ENCODE peak calls at places on chromosomes 2 and 18, in seven cellular contexts. One of them, this sample, is unnamed.

GRCh38 chr2:178306351-178307073 is 112.2 kb downstream of the OSBPL6 start:
- DNase-seq in effector memory CD4-positive, alpha-beta T cell: no peak
- DNase-seq in H7: peak; percentile 52
- DNase-seq in neuronal stem cell: peak; percentile 29
- DNase-seq in K562: peak; percentile 83
- DNase-seq in left ventricle myocardium inferior: no peak
- DNase-seq in upper lobe of right lung: peak; percentile 71
- DNase-seq in this sample: no peak

GRCh38 chr2:17043173-17043572 is 377.5 kb upstream of the CYRIA start:
- DNase-seq in effector memory CD4-positive, alpha-beta T cell: no peak
- DNase-seq in H7: no peak
- DNase-seq in neuronal stem cell: no peak
- DNase-seq in K562: no peak
- DNase-seq in left ventricle myocardium inferior: no peak
- DNase-seq in upper lobe of right lung: no peak
- DNase-seq in this sample: peak; percentile 37

GRCh38 chr18:35479911-35480586 is 17.7 kb downstream of the INO80C start:
- DNase-seq in effector memory CD4-positive, alpha-beta T cell: no peak
- DNase-seq in H7: no peak
- DNase-seq in neuronal stem cell: no peak
- DNase-seq in K562: no peak
- DNase-seq in left ventricle myocardium inferior: no peak
- DNase-seq in upper lobe of right lung: no peak
- DNase-seq in this sample: no peak

GRCh38 chr2:50143822-50144575 is 887.9 kb downstream of the NRXN1 start:
- DNase-seq in effector memory CD4-positive, alpha-beta T cell: no peak
- DNase-seq in H7: peak; percentile 8
- DNase-seq in neuronal stem cell: peak; percentile 27
- DNase-seq in K562: peak; percentile 4
- DNase-seq in left ventricle myocardium inferior: no peak
- DNase-seq in upper lobe of right lung: no peak
- DNase-seq in this sample: peak; percentile 5

GRCh38 chr2:232321817-232322559 is 56.6 kb upstream of the ALPP start:
- DNase-seq in effector memory CD4-positive, alpha-beta T cell: no peak
- DNase-seq in H7: peak; percentile 47
- DNase-seq in neuronal stem cell: no peak
- DNase-seq in K562: no peak
- DNase-seq in left ventricle myocardium inferior: peak; percentile 10
- DNase-seq in upper lobe of right lung: no peak
- DNase-seq in this sample: no peak

GRCh38 chr2:29777164-29777563 is 144.2 kb downstream of the ALK start:
- DNase-seq in effector memory CD4-positive, alpha-beta T cell: no peak
- DNase-seq in H7: no peak
- DNase-seq in neuronal stem cell: no peak
- DNase-seq in K562: no peak
- DNase-seq in left ventricle myocardium inferior: no peak
- DNase-seq in upper lobe of right lung: no peak
- DNase-seq in this sample: no peak

GRCh38 chr18:8031496-8031895 is 464.4 kb downstream of the PTPRM start:
- DNase-seq in effector memory CD4-positive, alpha-beta T cell: no peak
- DNase-seq in H7: no peak
- DNase-seq in neuronal stem cell: no peak
- DNase-seq in K562: no peak
- DNase-seq in left ventricle myocardium inferior: no peak
- DNase-seq in upper lobe of right lung: no peak
- DNase-seq in this sample: no peak

GRCh38 chr2:121254748-121255147 is 30.3 kb downstream of the TFCP2L1 start:
- DNase-seq in effector memory CD4-positive, alpha-beta T cell: no peak
- DNase-seq in H7: no peak
- DNase-seq in neuronal stem cell: no peak
- DNase-seq in K562: no peak
- DNase-seq in left ventricle myocardium inferior: no peak
- DNase-seq in upper lobe of right lung: peak; percentile 78
- DNase-seq in this sample: no peak

GRCh38 chr2:10141736-10142639 is 19.4 kb downstream of the RRM2 start:
- DNase-seq in effector memory CD4-positive, alpha-beta T cell: no peak
- DNase-seq in H7: peak; percentile 92
- DNase-seq in neuronal stem cell: no peak
- DNase-seq in K562: peak; percentile 29
- DNase-seq in left ventricle myocardium inferior: no peak
- DNase-seq in upper lobe of right lung: no peak
- DNase-seq in this sample: no peak

GRCh38 chr2:1582891-1583341 is 161.4 kb downstream of the PXDN start:
- DNase-seq in effector memory CD4-positive, alpha-beta T cell: no peak
- DNase-seq in H7: no peak
- DNase-seq in neuronal stem cell: no peak
- DNase-seq in K562: no peak
- DNase-seq in left ventricle myocardium inferior: no peak
- DNase-seq in upper lobe of right lung: peak; percentile 54
- DNase-seq in this sample: no peak

GRCh38 chr2:215435261-215435808 is 533 bp downstream of the FN1 start:
- DNase-seq in effector memory CD4-positive, alpha-beta T cell: no peak
- DNase-seq in H7: peak; percentile 75
- DNase-seq in neuronal stem cell: peak; percentile 62
- DNase-seq in K562: peak; percentile 38
- DNase-seq in left ventricle myocardium inferior: peak; percentile 33
- DNase-seq in upper lobe of right lung: peak; percentile 67
- DNase-seq in this sample: no peak

GRCh38 chr2:205237524-205237923 is 444.8 kb upstream of the NRP2 start:
- DNase-seq in effector memory CD4-positive, alpha-beta T cell: no peak
- DNase-seq in H7: no peak
- DNase-seq in neuronal stem cell: no peak
- DNase-seq in K562: no peak
- DNase-seq in left ventricle myocardium inferior: no peak
- DNase-seq in upper lobe of right lung: no peak
- DNase-seq in this sample: no peak

GRCh38 chr2:176242211-176242610 is 27.0 kb upstream of the MTX2 start:
- DNase-seq in effector memory CD4-positive, alpha-beta T cell: no peak
- DNase-seq in H7: no peak
- DNase-seq in neuronal stem cell: no peak
- DNase-seq in K562: no peak
- DNase-seq in left ventricle myocardium inferior: no peak
- DNase-seq in upper lobe of right lung: no peak
- DNase-seq in this sample: no peak

GRCh38 chr18:75456277-75456676 is 28.8 kb upstream of the SMIM21 start:
- DNase-seq in effector memory CD4-positive, alpha-beta T cell: no peak
- DNase-seq in H7: peak; percentile 35
- DNase-seq in neuronal stem cell: no peak
- DNase-seq in K562: no peak
- DNase-seq in left ventricle myocardium inferior: no peak
- DNase-seq in upper lobe of right lung: no peak
- DNase-seq in this sample: no peak

GRCh38 chr2:179613701-179614100 is 247.7 kb downstream of the ZNF385B start:
- DNase-seq in effector memory CD4-positive, alpha-beta T cell: no peak
- DNase-seq in H7: no peak
- DNase-seq in neuronal stem cell: no peak
- DNase-seq in K562: no peak
- DNase-seq in left ventricle myocardium inferior: no peak
- DNase-seq in upper lobe of right lung: peak; percentile 59
- DNase-seq in this sample: no peak

GRCh38 chr2:197052371-197052770 is 125.9 kb upstream of the PGAP1 start:
- DNase-seq in effector memory CD4-positive, alpha-beta T cell: no peak
- DNase-seq in H7: no peak
- DNase-seq in neuronal stem cell: no peak
- DNase-seq in K562: no peak
- DNase-seq in left ventricle myocardium inferior: no peak
- DNase-seq in upper lobe of right lung: no peak
- DNase-seq in this sample: no peak

GRCh38 chr2:134212726-134213125 is 41.1 kb upstream of the MGAT5 start:
- DNase-seq in effector memory CD4-positive, alpha-beta T cell: no peak
- DNase-seq in H7: no peak
- DNase-seq in neuronal stem cell: no peak
- DNase-seq in K562: no peak
- DNase-seq in left ventricle myocardium inferior: no peak
- DNase-seq in upper lobe of right lung: no peak
- DNase-seq in this sample: no peak

GRCh38 chr2:166361351-166362153 is 14.2 kb downstream of the SCN9A start:
- DNase-seq in effector memory CD4-positive, alpha-beta T cell: no peak
- DNase-seq in H7: no peak
- DNase-seq in neuronal stem cell: no peak
- DNase-seq in K562: peak; percentile 65
- DNase-seq in left ventricle myocardium inferior: no peak
- DNase-seq in upper lobe of right lung: no peak
- DNase-seq in this sample: no peak

GRCh38 chr2:190216829-190217228 is 102.8 kb downstream of the HIBCH start:
- DNase-seq in effector memory CD4-positive, alpha-beta T cell: no peak
- DNase-seq in H7: peak; percentile 25
- DNase-seq in neuronal stem cell: peak; percentile 37
- DNase-seq in K562: peak; percentile 38
- DNase-seq in left ventricle myocardium inferior: peak; percentile 41
- DNase-seq in upper lobe of right lung: no peak
- DNase-seq in this sample: no peak

GRCh38 chr18:42174909-42175308 is 219.9 kb downstream of the PIK3C3 start:
- DNase-seq in effector memory CD4-positive, alpha-beta T cell: no peak
- DNase-seq in H7: peak; percentile 4
- DNase-seq in neuronal stem cell: peak; percentile 32
- DNase-seq in K562: no peak
- DNase-seq in left ventricle myocardium inferior: no peak
- DNase-seq in upper lobe of right lung: no peak
- DNase-seq in this sample: no peak

GRCh38 chr2:239439383-239440315 is 38.8 kb upstream of the HDAC4 start:
- DNase-seq in effector memory CD4-positive, alpha-beta T cell: no peak
- DNase-seq in H7: no peak
- DNase-seq in neuronal stem cell: no peak
- DNase-seq in K562: no peak
- DNase-seq in left ventricle myocardium inferior: no peak
- DNase-seq in upper lobe of right lung: no peak
- DNase-seq in this sample: no peak

GRCh38 chr2:239440511-239440959 is 39.7 kb upstream of the HDAC4 start:
- DNase-seq in effector memory CD4-positive, alpha-beta T cell: no peak
- DNase-seq in H7: peak; percentile 86
- DNase-seq in neuronal stem cell: peak; percentile 69
- DNase-seq in K562: no peak
- DNase-seq in left ventricle myocardium inferior: no peak
- DNase-seq in upper lobe of right lung: no peak
- DNase-seq in this sample: no peak

GRCh38 chr2:239442192-239442591 is 41.4 kb upstream of the HDAC4 start:
- DNase-seq in effector memory CD4-positive, alpha-beta T cell: no peak
- DNase-seq in H7: no peak
- DNase-seq in neuronal stem cell: no peak
- DNase-seq in K562: no peak
- DNase-seq in left ventricle myocardium inferior: no peak
- DNase-seq in upper lobe of right lung: no peak
- DNase-seq in this sample: no peak

GRCh38 chr2:239441724-239442123 is 40.9 kb upstream of the HDAC4 start:
- DNase-seq in effector memory CD4-positive, alpha-beta T cell: no peak
- DNase-seq in H7: no peak
- DNase-seq in neuronal stem cell: no peak
- DNase-seq in K562: no peak
- DNase-seq in left ventricle myocardium inferior: no peak
- DNase-seq in upper lobe of right lung: no peak
- DNase-seq in this sample: no peak

DNA sequence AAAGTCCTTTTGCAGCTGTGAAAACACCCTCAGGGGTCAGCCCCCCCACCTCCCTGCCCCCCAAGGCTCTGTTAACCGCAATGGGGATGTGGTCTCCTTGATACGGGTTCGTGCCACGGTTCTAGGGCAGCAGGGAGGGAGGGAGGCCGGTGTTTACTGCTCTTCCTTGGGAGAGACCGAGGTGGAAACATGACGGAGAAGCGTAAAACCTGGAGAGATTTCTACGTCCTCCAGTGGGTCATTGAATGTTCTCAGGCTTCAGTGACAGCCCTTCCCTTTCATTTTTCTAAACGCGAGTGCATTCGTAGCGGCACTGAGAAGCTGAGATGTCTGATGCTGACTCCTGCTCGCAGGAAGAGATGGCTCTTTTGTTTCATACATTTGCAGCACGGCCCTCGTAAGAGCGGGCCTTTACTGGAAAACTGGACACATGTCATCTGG is 40.5 kb upstream of the HDAC4 start:
- DNase-seq in effector memory CD4-positive, alpha-beta T cell: no peak
- DNase-seq in H7: peak; percentile 54
- DNase-seq in neuronal stem cell: no peak
- DNase-seq in K562: no peak
- DNase-seq in left ventricle myocardium inferior: no peak
- DNase-seq in upper lobe of right lung: no peak
- DNase-seq in this sample: no peak
- H3K4me3 ChIP-seq in effector memory CD4-positive, alpha-beta T cell: no peak overlapping the region
- H3K4me3 ChIP-seq in H7: no peak overlapping the region
- H3K4me3 ChIP-seq in neuronal stem cell: no peak overlapping the region
- H3K4me3 ChIP-seq in K562: no peak overlapping the region
- H3K4me3 ChIP-seq in left ventricle myocardium inferior: peak overlapping the region; percentile 41
- H3K4me3 ChIP-seq in upper lobe of right lung: no peak overlapping the region
- H3K4me3 ChIP-seq in this sample: no peak overlapping the region

GRCh38 chr2:101718993-101719571 is 21.6 kb downstream of the MAP4K4 start:
- DNase-seq in effector memory CD4-positive, alpha-beta T cell: no peak
- DNase-seq in H7: no peak
- DNase-seq in neuronal stem cell: no peak
- DNase-seq in K562: no peak
- DNase-seq in left ventricle myocardium inferior: no peak
- DNase-seq in upper lobe of right lung: no peak
- DNase-seq in this sample: no peak
- H3K4me3 ChIP-seq in effector memory CD4-positive, alpha-beta T cell: no peak overlapping the region
- H3K4me3 ChIP-seq in H7: no peak overlapping the region
- H3K4me3 ChIP-seq in neuronal stem cell: no peak overlapping the region
- H3K4me3 ChIP-seq in K562: no peak overlapping the region
- H3K4me3 ChIP-seq in left ventricle myocardium inferior: no peak overlapping the region
- H3K4me3 ChIP-seq in upper lobe of right lung: no peak overlapping the region
- H3K4me3 ChIP-seq in this sample: no peak overlapping the region

GRCh38 chr2:48420512-48421197 is 109.3 kb upstream of the STON1 start:
- DNase-seq in effector memory CD4-positive, alpha-beta T cell: peak; percentile 80
- DNase-seq in H7: peak; percentile 90
- DNase-seq in neuronal stem cell: peak; percentile 88
- DNase-seq in K562: peak; percentile 92
- DNase-seq in left ventricle myocardium inferior: peak; percentile 89
- DNase-seq in upper lobe of right lung: peak; percentile 90
- DNase-seq in this sample: peak; percentile 43
- H3K4me3 ChIP-seq in effector memory CD4-positive, alpha-beta T cell: peak overlapping the region; percentile 14
- H3K4me3 ChIP-seq in H7: no peak overlapping the region
- H3K4me3 ChIP-seq in neuronal stem cell: peak overlapping the region; percentile 1
- H3K4me3 ChIP-seq in K562: no peak overlapping the region
- H3K4me3 ChIP-seq in left ventricle myocardium inferior: peak overlapping the region; percentile 44
- H3K4me3 ChIP-seq in upper lobe of right lung: no peak overlapping the region
- H3K4me3 ChIP-seq in this sample: no peak overlapping the region

GRCh38 chr2:74439373-74440004 is 2.2 kb downstream of the RTKN start:
- DNase-seq in effector memory CD4-positive, alpha-beta T cell: no peak
- DNase-seq in H7: peak; percentile 31
- DNase-seq in neuronal stem cell: no peak
- DNase-seq in K562: no peak
- DNase-seq in left ventricle myocardium inferior: no peak
- DNase-seq in upper lobe of right lung: no peak
- DNase-seq in this sample: no peak

GRCh38 chr2:74440378-74441110 is 1.2 kb downstream of the RTKN start:
- DNase-seq in effector memory CD4-positive, alpha-beta T cell: no peak
- DNase-seq in H7: peak; percentile 99
- DNase-seq in neuronal stem cell: peak; percentile 88
- DNase-seq in K562: peak; percentile 92
- DNase-seq in left ventricle myocardium inferior: peak; percentile 91
- DNase-seq in upper lobe of right lung: peak; percentile 92
- DNase-seq in this sample: peak; percentile 41

GRCh38 chr2:74441690-74442482 is at the start of gene RTKN:
- DNase-seq in effector memory CD4-positive, alpha-beta T cell: no peak
- DNase-seq in H7: peak; percentile 97
- DNase-seq in neuronal stem cell: peak; percentile 50
- DNase-seq in K562: no peak
- DNase-seq in left ventricle myocardium inferior: peak; percentile 43
- DNase-seq in upper lobe of right lung: peak; percentile 89
- DNase-seq in this sample: no peak

GRCh38 chr2:74440005-74440377 is 1.7 kb downstream of the RTKN start:
- DNase-seq in effector memory CD4-positive, alpha-beta T cell: no peak
- DNase-seq in H7: peak; percentile 69
- DNase-seq in neuronal stem cell: no peak
- DNase-seq in K562: no peak
- DNase-seq in left ventricle myocardium inferior: peak; percentile 89
- DNase-seq in upper lobe of right lung: no peak
- DNase-seq in this sample: peak; percentile 52

GRCh38 chr2:74441111-74441689 is 537 bp downstream of the RTKN start:
- DNase-seq in effector memory CD4-positive, alpha-beta T cell: no peak
- DNase-seq in H7: peak; percentile 76
- DNase-seq in neuronal stem cell: peak; percentile 43
- DNase-seq in K562: no peak
- DNase-seq in left ventricle myocardium inferior: no peak
- DNase-seq in upper lobe of right lung: no peak
- DNase-seq in this sample: no peak
- H3K4me3 ChIP-seq in effector memory CD4-positive, alpha-beta T cell: peak overlapping the region; percentile 35
- H3K4me3 ChIP-seq in H7: peak overlapping the region; percentile 98
- H3K4me3 ChIP-seq in neuronal stem cell: peak overlapping the region; percentile 59
- H3K4me3 ChIP-seq in K562: no peak overlapping the region
- H3K4me3 ChIP-seq in left ventricle myocardium inferior: peak overlapping the region; percentile 73
- H3K4me3 ChIP-seq in upper lobe of right lung: peak overlapping the region; percentile 62
- H3K4me3 ChIP-seq in this sample: no peak overlapping the region

This sample was measured in skeletal muscle cell.